ENCODE peak calls at places on chromosomes 7 and 10, in seven cellular contexts. U is HCT116, I is GM12878, B is SK-N-SH, N is HepG2, Q is K562, R is H1. K is an unnamed sample. For H3K4me1, the result is how much of the 10 kb centered on the place peaks cover.

GRCh38 chr7:51451751-51452465 is 135.3 kb upstream of the COBL start:
- DNase-seq in U (no peak), I (no peak), B (peak), N (no peak), Q (no peak), R (no peak), K (peak)

GRCh38 chr7:135758531-135758932 is 9.9 kb upstream of the FAM180A start:
- DNase-seq in U (no peak), I (no peak), B (no peak), N (no peak), Q (no peak), R (no peak), K (peak)

GRCh38 chr7:107472116-107472515 is 2.3 kb downstream of the GPR22 start:
- DNase-seq in U (no peak), I (no peak), B (no peak), N (no peak), Q (no peak), R (no peak), K (no peak)

GRCh38 chr10:18681971-18682403 is 22.8 kb downstream of the ARL5B start:
- DNase-seq in U (no peak), I (no peak), B (no peak), N (peak), Q (no peak), R (no peak), K (no peak)

GRCh38 chr10:24350111-24350921 is 141.4 kb downstream of the KIAA1217 start:
- DNase-seq in U (no peak), I (no peak), B (no peak), N (no peak), Q (no peak), R (no peak), K (no peak)

GRCh38 chr10:16779375-16779774 is 37.8 kb downstream of the RSU1 start:
- DNase-seq in U (no peak), I (no peak), B (no peak), N (no peak), Q (no peak), R (no peak), K (no peak)

GRCh38 chr10:61901829-61902447 is 439 bp downstream of the ARID5B start:
- DNase-seq in U (no peak), I (no peak), B (no peak), N (no peak), Q (no peak), R (no peak), K (no peak)

GRCh38 chr10:6300106-6300783 is 97.5 kb downstream of the PFKFB3 start:
- DNase-seq in U (no peak), I (peak), B (no peak), N (no peak), Q (no peak), R (no peak), K (no peak)

GRCh38 chr10:18079665-18080295 is 60.4 kb upstream of the CACNB2 start:
- DNase-seq in U (no peak), I (no peak), B (no peak), N (no peak), Q (no peak), R (no peak), K (no peak)

GRCh38 chr7:85097844-85098243 is 89.0 kb downstream of the SEMA3D start:
- DNase-seq in U (no peak), I (no peak), B (no peak), N (no peak), Q (no peak), R (no peak), K (no peak)

GRCh38 chr7:154852205-154852604 is 150.7 kb downstream of the PAXIP1 start:
- DNase-seq in U (no peak), I (no peak), B (no peak), N (no peak), Q (no peak), R (no peak), K (no peak)

GRCh38 chr7:31553636-31554035 is 39.7 kb downstream of the ITPRID1 start:
- DNase-seq in U (no peak), I (no peak), B (no peak), N (no peak), Q (no peak), R (no peak), K (no peak)

GRCh38 chr7:32891046-32891799 is at the start of gene KBTBD2:
- DNase-seq in U (peak), I (no peak), B (peak), N (peak), Q (peak), R (no peak), K (peak)

GRCh38 chr7:21911341-21911875 is 34.3 kb downstream of the CDCA7L start:
- DNase-seq in U (no peak), I (no peak), B (no peak), N (no peak), Q (no peak), R (no peak), K (no peak)

GRCh38 chr7:30869794-30870491 is 41.7 kb upstream of the AQP1 start:
- DNase-seq in U (no peak), I (no peak), B (peak), N (no peak), Q (no peak), R (no peak), K (no peak)

DNA sequence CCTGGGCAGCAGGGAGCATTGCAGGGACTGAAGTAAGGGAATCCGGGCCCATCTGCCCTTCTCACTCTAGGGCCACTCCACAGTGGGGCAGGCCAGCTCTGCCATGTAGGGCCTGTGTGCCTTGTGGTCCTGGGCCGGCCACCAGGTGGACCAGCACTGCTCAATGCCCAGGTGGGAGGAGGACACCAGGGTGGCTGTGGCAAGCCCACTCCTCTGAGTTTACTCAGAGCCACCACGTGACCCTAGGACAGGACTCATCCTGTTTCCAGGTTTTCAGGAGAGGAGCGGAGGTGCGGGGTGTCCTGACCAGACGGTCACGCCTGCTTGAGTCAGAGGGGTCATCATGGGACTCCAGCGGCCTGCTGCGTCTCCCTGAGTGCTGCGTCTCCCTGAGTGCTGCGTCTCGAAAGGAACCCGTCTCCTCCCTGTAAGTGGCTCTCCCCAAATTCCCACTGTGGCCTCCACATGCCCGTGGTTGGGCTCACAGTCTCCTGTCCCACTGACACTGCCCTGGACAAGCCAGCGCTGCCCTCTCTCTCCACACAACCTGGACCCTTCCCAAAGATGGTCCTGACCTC is 2.9 kb downstream of the CFAP46 start:
- DNase-seq in U (no peak), I (no peak), B (no peak), N (no peak), Q (no peak), R (no peak), K (no peak)
- H3K4me1 ChIP-seq in U (under half), I (under half), B (under half), N (under half), Q (under half), R (under half), K (under half)

GRCh38 chr7:37282927-37283326 is 165.7 kb downstream of the ELMO1 start:
- DNase-seq in U (no peak), I (no peak), B (peak), N (no peak), Q (no peak), R (no peak), K (no peak)
- TF ChIP-seq YY1 in U (no peak), I (no peak), B (no peak), N (no peak), Q (no peak), R (no peak), K (no peak)

DNA sequence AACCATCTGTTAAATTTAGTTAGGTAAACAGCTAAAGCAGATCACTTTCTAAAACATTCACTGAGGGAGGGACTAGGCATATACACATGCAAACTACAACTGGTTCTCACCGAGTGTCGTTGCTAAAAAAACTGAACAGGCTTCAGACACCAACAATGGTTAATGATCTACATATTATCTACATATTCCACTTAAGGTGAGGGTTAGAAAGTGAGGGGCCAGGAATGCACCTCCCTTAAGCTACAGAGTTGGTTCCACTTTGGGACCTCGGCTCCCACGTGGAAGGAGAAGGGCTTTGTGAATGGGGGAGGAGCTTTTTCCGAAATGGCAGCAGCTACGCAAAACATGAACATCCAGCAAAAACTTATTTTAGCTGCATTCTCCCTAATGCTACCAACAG is 5.8 kb downstream of the CTBP2 start:
- DNase-seq in U (no peak), I (no peak), B (no peak), N (no peak), Q (no peak), R (no peak), K (no peak)
- H3K4me1 ChIP-seq in U (half or more), I (under half), B (under half), N (under half), Q (under half), R (under half), K (under half)

GRCh38 chr7:480531-481218 is 39.0 kb downstream of the PDGFA start:
- DNase-seq in U (no peak), I (no peak), B (peak), N (no peak), Q (peak), R (no peak), K (no peak)
- TF ChIP-seq YY1 in U (no peak), I (no peak), B (no peak), N (no peak), Q (no peak), R (no peak), K (no peak)

GRCh38 chr7:105355701-105356100 is 33.0 kb downstream of the SRPK2 start:
- DNase-seq in U (no peak), I (no peak), B (no peak), N (no peak), Q (no peak), R (no peak), K (no peak)
- H3K4me1 ChIP-seq in U (under half), I (under half), B (under half), N (under half), Q (under half), R (under half), K (under half)

DNA sequence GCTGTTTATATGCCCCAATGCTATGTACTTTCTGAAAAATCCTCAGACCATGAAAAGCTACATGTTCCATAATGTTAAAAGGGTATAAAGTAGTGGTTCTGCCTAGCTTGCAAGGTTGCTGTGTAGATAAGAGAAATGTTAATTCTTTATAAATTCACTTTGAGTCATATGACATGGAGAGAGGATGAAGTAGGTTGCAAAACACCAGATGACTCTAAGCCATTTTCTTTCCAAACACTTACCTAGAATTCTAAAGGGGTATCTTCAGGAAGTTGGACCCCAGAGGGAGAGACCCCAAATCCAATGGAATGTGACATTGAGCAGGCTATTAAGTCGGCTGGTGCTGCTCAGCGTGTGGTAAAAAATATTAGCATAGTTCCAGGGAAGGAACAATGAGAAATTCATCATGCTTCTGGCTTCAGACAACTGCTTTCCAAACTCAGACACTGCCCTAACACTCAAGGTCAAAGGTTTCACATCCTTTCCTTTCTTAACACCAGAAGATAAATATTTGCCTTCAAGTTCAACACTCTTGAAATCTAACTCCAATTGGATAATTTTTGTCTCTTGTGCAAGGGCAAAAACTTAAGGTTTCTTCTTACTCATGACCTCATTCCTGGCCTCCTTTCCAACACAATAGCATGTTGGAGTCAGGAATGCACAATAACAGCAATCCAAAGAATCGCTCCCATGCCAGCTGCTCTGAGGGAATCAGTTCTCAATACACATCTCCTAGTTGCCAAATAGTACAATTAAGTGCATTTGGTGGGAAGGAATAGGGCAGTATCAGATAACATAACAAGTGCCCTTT is 100.7 kb upstream of the AFAP1L2 start:
- DNase-seq in U (no peak), I (no peak), B (no peak), N (peak), Q (no peak), R (no peak), K (no peak)
- TF ChIP-seq YY1 in U (no peak), I (no peak), B (no peak), N (no peak), Q (no peak), R (no peak), K (no peak)

GRCh38 chr10:132383751-132384181 is 13.2 kb upstream of the PWWP2B start:
- DNase-seq in U (no peak), I (no peak), B (no peak), N (no peak), Q (no peak), R (no peak), K (no peak)
- H3K4me1 ChIP-seq in U (under half), I (under half), B (under half), N (under half), Q (under half), R (under half), K (under half)

DNA sequence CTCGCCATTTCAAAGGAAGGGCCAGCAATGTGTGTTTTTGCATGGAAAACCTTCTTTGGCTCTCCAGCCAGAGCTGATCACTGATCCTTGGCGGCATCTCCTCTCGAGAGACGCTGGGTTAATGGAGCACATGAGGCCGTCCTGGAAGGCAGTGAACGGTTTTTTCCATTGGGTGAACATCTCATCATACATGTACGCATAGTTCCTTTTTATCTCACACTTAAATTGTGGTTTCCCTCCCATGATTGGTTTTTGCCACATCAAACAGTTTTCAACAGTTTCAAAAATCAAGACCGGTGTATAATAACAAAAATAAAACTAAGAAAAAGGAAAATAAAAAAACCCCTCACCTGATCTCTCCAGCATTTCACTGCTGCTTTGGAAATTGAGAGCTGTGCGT is 276.4 kb downstream of the TCF7L2 start:
- DNase-seq in U (no peak), I (no peak), B (no peak), N (no peak), Q (no peak), R (no peak), K (no peak)
- TF ChIP-seq YY1 in U (no peak), I (no peak), B (no peak), N (no peak), Q (no peak), R (no peak), K (no peak)

GRCh38 chr7:7924303-7924702 is 44.3 kb upstream of the GLCCI1 start:
- DNase-seq in U (no peak), I (no peak), B (no peak), N (no peak), Q (no peak), R (no peak), K (no peak)

GRCh38 chr7:7923818-7924217 is 44.8 kb upstream of the GLCCI1 start:
- DNase-seq in U (no peak), I (no peak), B (no peak), N (no peak), Q (no peak), R (no peak), K (no peak)

GRCh38 chr7:7921830-7922229 is 46.8 kb upstream of the GLCCI1 start:
- DNase-seq in U (no peak), I (no peak), B (no peak), N (no peak), Q (no peak), R (no peak), K (no peak)

GRCh38 chr7:7920481-7920880 is 48.1 kb upstream of the GLCCI1 start:
- DNase-seq in U (no peak), I (peak), B (no peak), N (no peak), Q (no peak), R (no peak), K (no peak)

GRCh38 chr7:7922684-7923385 is 45.8 kb upstream of the GLCCI1 start:
- DNase-seq in U (no peak), I (no peak), B (no peak), N (peak), Q (no peak), R (no peak), K (no peak)
- H3K4me1 ChIP-seq in U (under half), I (half or more), B (under half), N (under half), Q (under half), R (under half), K (under half)

DNA sequence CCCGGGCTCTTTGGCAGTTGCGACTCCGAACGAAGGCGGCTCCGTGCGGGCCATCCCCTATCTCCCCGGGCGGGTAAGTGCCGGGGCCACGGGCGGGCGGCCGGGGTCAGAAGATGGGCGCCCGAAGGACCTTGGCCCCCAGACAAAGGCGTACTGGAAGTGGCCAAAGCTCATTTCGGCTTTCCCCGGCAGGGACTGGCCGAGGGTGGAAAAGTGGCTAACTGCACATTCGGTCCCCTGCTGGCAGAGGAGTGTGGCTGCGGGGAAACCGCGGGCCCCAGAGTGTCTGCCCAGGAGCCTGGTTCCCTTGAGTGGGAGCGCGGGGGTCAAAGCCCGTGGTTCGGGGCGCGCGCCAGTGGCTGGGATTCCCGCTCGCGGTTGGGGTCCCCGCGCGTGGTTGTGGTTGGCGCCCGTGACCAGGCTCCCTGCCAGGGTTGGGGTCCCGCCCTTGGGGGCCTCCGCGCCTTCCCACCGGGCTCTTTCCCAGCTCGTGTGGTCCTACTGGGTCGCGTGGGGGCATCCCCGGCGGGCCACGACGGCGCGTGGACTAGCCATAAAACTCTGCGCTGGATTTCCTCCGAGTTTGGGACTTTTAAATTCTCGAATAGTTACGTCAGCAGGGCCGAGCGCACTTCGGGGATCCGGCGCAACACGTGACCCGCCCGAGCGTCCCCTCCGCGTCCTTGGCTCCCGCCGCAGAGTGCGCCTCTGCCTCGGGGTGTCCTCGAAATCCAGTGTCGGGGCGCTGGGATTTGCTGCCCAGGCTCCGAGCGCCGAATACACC is 124.4 kb downstream of the TACC2 start:
- DNase-seq in U (peak), I (no peak), B (peak), N (peak), Q (peak), R (no peak), K (no peak)
- TF ChIP-seq YY1 in U (no peak), I (no peak), B (no peak), N (peak), Q (no peak), R (no peak), K (no peak)

K was measured in NT2/D1.